ENCODE peak calls at places on chromosome 7, in five cellular contexts. F is GM12878, W is HepG2, B is SK-N-SH, G is K562. R is an unnamed sample.

GRCh38 chr7:17965600-17965999 is 25.3 kb upstream of the SNX13 start:
- DNase-seq in F (no peak), W (no peak), B (no peak), G (no peak), R (no peak)

GRCh38 chr7:26278769-26279168 is 12.9 kb upstream of the SNX10 start:
- DNase-seq in F (no peak), W (peak; percentile 49), B (peak; percentile 46), G (peak; percentile 16), R (no peak)

GRCh38 chr7:134637934-134638719 is 8.5 kb upstream of the BPGM start:
- DNase-seq in F (no peak), W (no peak), B (no peak), G (peak; percentile 35), R (no peak)

GRCh38 chr7:111264111-111264868 is 173.4 kb downstream of the LRRN3 start:
- DNase-seq in F (no peak), W (no peak), B (no peak), G (no peak), R (no peak)

GRCh38 chr7:95324396-95324795 is at the start of gene PON1:
- DNase-seq in F (no peak), W (no peak), B (peak; percentile 35), G (peak; percentile 4), R (no peak)

GRCh38 chr7:7761974-7762769 is 43.8 kb upstream of the RPA3 start:
- DNase-seq in F (no peak), W (no peak), B (no peak), G (peak; percentile 18), R (no peak)

GRCh38 chr7:156792611-156793010 is 100.4 kb downstream of the LMBR1 start:
- DNase-seq in F (no peak), W (no peak), B (peak; percentile 67), G (no peak), R (no peak)

GRCh38 chr7:158865462-158865922 is 9.1 kb downstream of the DYNC2I1 start:
- DNase-seq in F (no peak), W (peak; percentile 41), B (no peak), G (peak; percentile 77), R (no peak)

GRCh38 chr7:52500796-52501195 is 534.6 kb upstream of the POM121L12 start:
- DNase-seq in F (no peak), W (no peak), B (no peak), G (no peak), R (no peak)

GRCh38 chr7:91787923-91788322 is 92.6 kb downstream of the MTERF1 start:
- DNase-seq in F (no peak), W (no peak), B (no peak), G (no peak), R (no peak)

GRCh38 chr7:148173296-148173695 is 417.3 kb upstream of the C7orf33 start:
- DNase-seq in F (no peak), W (no peak), B (no peak), G (no peak), R (no peak)

GRCh38 chr7:121298831-121299239 is 30.0 kb upstream of the WNT16 start:
- DNase-seq in F (no peak), W (no peak), B (no peak), G (no peak), R (no peak)

GRCh38 chr7:75571209-75571608 is 79.1 kb downstream of the SPDYE5 start:
- DNase-seq in F (no peak), W (no peak), B (no peak), G (no peak), R (no peak)

GRCh38 chr7:91685544-91685943 is 195.0 kb downstream of the MTERF1 start:
- DNase-seq in F (no peak), W (no peak), B (no peak), G (peak; percentile 19), R (no peak)

GRCh38 chr7:150340875-150341262 is 560 bp downstream of the RARRES2 start:
- DNase-seq in F (no peak), W (no peak), B (no peak), G (no peak), R (no peak)

GRCh38 chr7:20642171-20642570 is 26.7 kb downstream of the ABCB5 start:
- DNase-seq in F (no peak), W (no peak), B (no peak), G (no peak), R (no peak)

GRCh38 chr7:39946693-39947092 is 3.4 kb upstream of the CDK13 start:
- DNase-seq in F (no peak), W (no peak), B (peak; percentile 29), G (no peak), R (peak; percentile 46)

GRCh38 chr7:125122225-125122624 is 192.6 kb upstream of the POT1 start:
- DNase-seq in F (no peak), W (no peak), B (peak; percentile 14), G (no peak), R (no peak)

GRCh38 chr7:4269086-4269485 is 413.0 kb upstream of the FOXK1 start:
- DNase-seq in F (no peak), W (no peak), B (no peak), G (no peak), R (no peak)

GRCh38 chr7:32070406-32071360 is at the start of gene PDE1C:
- DNase-seq in F (no peak), W (no peak), B (peak; percentile 25), G (no peak), R (no peak)

GRCh38 chr7:142320883-142321282 is 63.0 kb upstream of the PRSS58 start:
- DNase-seq in F (no peak), W (no peak), B (no peak), G (no peak), R (no peak)

GRCh38 chr7:67598469-67598868 is 601.8 kb downstream of the TYW1 start:
- DNase-seq in F (no peak), W (no peak), B (no peak), G (no peak), R (no peak)

GRCh38 chr7:157224627-157225026 is 85.9 kb downstream of the UBE3C start:
- DNase-seq in F (no peak), W (peak; percentile 23), B (peak; percentile 48), G (peak; percentile 24), R (no peak)

GRCh38 chr7:114949227-114949626 is 27.3 kb downstream of the MDFIC start:
- DNase-seq in F (no peak), W (no peak), B (no peak), G (no peak), R (no peak)

GRCh38 chr7:98831641-98832221 is 38.1 kb downstream of the TMEM130 start:
- DNase-seq in F (no peak), W (peak; percentile 21), B (peak; percentile 69), G (peak; percentile 65), R (peak; percentile 62)

GRCh38 chr7:64555046-64555445 is 7.8 kb downstream of the ZNF680 start:
- DNase-seq in F (no peak), W (no peak), B (no peak), G (no peak), R (no peak)

GRCh38 chr7:112462236-112462635 is 12.0 kb downstream of the IFRD1 start:
- DNase-seq in F (no peak), W (peak; percentile 52), B (no peak), G (no peak), R (no peak)

GRCh38 chr7:92799446-92800211 is 36.7 kb downstream of the CDK6 start:
- DNase-seq in F (no peak), W (no peak), B (no peak), G (no peak), R (no peak)

GRCh38 chr7:5780801-5781496 is 514 bp downstream of the RNF216 start:
- DNase-seq in F (no peak), W (no peak), B (peak; percentile 90), G (peak; percentile 54), R (no peak)

GRCh38 chr7:23246540-23246939 is at the start of gene GPNMB:
- DNase-seq in F (no peak), W (no peak), B (peak; percentile 62), G (no peak), R (no peak)

GRCh38 chr7:36532981-36533499 is 143.4 kb downstream of the ANLN start:
- DNase-seq in F (no peak), W (no peak), B (no peak), G (no peak), R (no peak)
- TF ChIP-seq FOXM1 in F (no peak), W (no peak), B (no peak), G (no peak), R (no peak)

DNA sequence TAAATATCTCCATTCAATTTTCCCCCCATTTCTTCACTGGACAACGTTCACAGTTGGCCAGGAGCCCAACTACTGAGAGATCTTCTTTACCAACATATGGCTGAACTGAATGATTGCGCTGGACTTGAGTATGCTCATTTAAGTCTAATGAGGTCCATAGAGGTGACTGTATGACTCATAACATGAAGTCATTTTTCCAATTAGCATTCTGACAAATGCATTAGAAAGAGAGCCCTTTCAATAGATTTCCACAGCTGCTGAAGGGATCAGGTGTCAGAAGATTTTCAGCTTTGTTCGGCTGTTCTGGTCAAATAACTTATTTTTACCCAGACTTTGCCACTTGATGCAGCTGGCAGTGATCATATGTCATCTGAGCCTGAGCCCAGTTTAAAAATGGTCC is 438.0 kb downstream of the ETV1 start:
- DNase-seq in F (no peak), W (no peak), B (no peak), G (no peak), R (no peak)
- TF ChIP-seq FOXM1 in F (no peak), W (no peak), B (no peak), G (no peak), R (no peak)

GRCh38 chr7:80136276-80137045 is 1.8 kb downstream of the GNAI1 start:
- DNase-seq in F (no peak), W (no peak), B (no peak), G (no peak), R (no peak)
- TF ChIP-seq FOXM1 in F (no peak), W (no peak), B (no peak), G (no peak), R (no peak)

GRCh38 chr7:102985176-102985783 is 72.5 kb downstream of the LRRC17 start:
- DNase-seq in F (no peak), W (no peak), B (no peak), G (no peak), R (no peak)

GRCh38 chr7:102989161-102989560 is 76.4 kb downstream of the LRRC17 start:
- DNase-seq in F (no peak), W (peak; percentile 12), B (no peak), G (no peak), R (no peak)

GRCh38 chr7:102988631-102989030 is 75.8 kb downstream of the LRRC17 start:
- DNase-seq in F (no peak), W (no peak), B (no peak), G (no peak), R (no peak)

GRCh38 chr7:102990642-102991041 is 77.8 kb downstream of the LRRC17 start:
- DNase-seq in F (no peak), W (no peak), B (no peak), G (no peak), R (no peak)

DNA sequence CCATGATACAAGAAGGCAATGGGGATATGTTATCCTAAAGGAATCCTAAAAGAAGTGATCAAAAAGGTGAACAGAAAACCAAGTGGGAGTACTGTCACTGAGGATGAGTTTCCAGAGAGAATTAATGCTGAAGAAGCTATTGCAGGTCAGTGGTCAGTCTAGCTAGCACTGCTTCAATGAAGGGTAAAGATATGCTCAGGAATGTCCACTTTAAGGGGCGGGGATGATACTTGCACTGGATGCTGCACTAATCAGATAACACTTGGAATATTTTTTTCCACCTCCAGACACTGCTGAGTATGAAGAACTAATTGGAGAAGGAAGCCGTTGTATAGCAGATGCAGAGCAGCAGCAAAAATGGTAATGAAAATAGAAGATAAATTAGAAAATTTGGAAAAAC is 75.3 kb downstream of the LRRC17 start:
- DNase-seq in F (no peak), W (no peak), B (no peak), G (peak; percentile 62), R (no peak)
- TF ChIP-seq FOXM1 in F (no peak), W (no peak), B (no peak), G (no peak), R (no peak)

R was measured in HEK293T.